ENCODE peak calls at places on chromosomes 3 and 15, in four cellular contexts. H is spleen; F is CD4-positive, alpha-beta memory T cell; Q is foreskin keratinocyte. E is an unnamed sample.
A peak's percentile ranks its signal among the peaks of the same experiment; 100 is the strongest.

GRCh38 chr3:149657458-149657795 is 398 bp downstream of the WWTR1 start:
- DNase-seq in H (peak; percentile 81), F (no peak), Q (peak; percentile 62), E (peak; percentile 14)

GRCh38 chr3:133938770-133939495 is 43.3 kb upstream of the RAB6B start:
- DNase-seq in H (peak; percentile 69), F (no peak), Q (peak; percentile 50), E (no peak)

GRCh38 chr15:100877551-100877950 is 2.1 kb upstream of the ALDH1A3 start:
- DNase-seq in H (no peak), F (no peak), Q (peak; percentile 60), E (no peak)

GRCh38 chr15:76576526-76577279 is 240.1 kb downstream of the ISL2 start:
- DNase-seq in H (no peak), F (no peak), Q (no peak), E (no peak)

GRCh38 chr3:52774901-52775864 is 2.2 kb upstream of the ITIH1 start:
- DNase-seq in H (no peak), F (no peak), Q (no peak), E (no peak)

GRCh38 chr15:59147666-59148065 is 42.7 kb downstream of the CCNB2 start:
- DNase-seq in H (no peak), F (no peak), Q (no peak), E (no peak)

GRCh38 chr3:66317750-66318366 is 97.1 kb downstream of the SLC25A26 start:
- DNase-seq in H (no peak), F (no peak), Q (no peak), E (no peak)

GRCh38 chr15:27993996-27994775 is 104.9 kb downstream of the OCA2 start:
- DNase-seq in H (no peak), F (no peak), Q (no peak), E (no peak)

GRCh38 chr15:55358471-55358870 is 39.4 kb downstream of the PIGB start:
- DNase-seq in H (no peak), F (no peak), Q (no peak), E (no peak)

GRCh38 chr3:181955566-181955965 is 243.8 kb downstream of the SOX2 start:
- DNase-seq in H (no peak), F (no peak), Q (no peak), E (no peak)

GRCh38 chr15:33292718-33293307 is 18.0 kb upstream of the RYR3 start:
- DNase-seq in H (no peak), F (no peak), Q (peak; percentile 41), E (no peak)

GRCh38 chr3:194265505-194265892 is 85.6 kb downstream of the CPN2 start:
- DNase-seq in H (peak; percentile 90), F (no peak), Q (no peak), E (no peak)

GRCh38 chr3:71389911-71390573 is 193.5 kb downstream of the FOXP1 start:
- DNase-seq in H (peak; percentile 78), F (peak; percentile 43), Q (no peak), E (no peak)

GRCh38 chr15:91055548-91056331 is 33.3 kb upstream of the VPS33B start:
- DNase-seq in H (no peak), F (no peak), Q (peak; percentile 68), E (no peak)

GRCh38 chr15:97867870-97868269 is 92.6 kb upstream of the ARRDC4 start:
- DNase-seq in H (no peak), F (no peak), Q (no peak), E (no peak)

DNA sequence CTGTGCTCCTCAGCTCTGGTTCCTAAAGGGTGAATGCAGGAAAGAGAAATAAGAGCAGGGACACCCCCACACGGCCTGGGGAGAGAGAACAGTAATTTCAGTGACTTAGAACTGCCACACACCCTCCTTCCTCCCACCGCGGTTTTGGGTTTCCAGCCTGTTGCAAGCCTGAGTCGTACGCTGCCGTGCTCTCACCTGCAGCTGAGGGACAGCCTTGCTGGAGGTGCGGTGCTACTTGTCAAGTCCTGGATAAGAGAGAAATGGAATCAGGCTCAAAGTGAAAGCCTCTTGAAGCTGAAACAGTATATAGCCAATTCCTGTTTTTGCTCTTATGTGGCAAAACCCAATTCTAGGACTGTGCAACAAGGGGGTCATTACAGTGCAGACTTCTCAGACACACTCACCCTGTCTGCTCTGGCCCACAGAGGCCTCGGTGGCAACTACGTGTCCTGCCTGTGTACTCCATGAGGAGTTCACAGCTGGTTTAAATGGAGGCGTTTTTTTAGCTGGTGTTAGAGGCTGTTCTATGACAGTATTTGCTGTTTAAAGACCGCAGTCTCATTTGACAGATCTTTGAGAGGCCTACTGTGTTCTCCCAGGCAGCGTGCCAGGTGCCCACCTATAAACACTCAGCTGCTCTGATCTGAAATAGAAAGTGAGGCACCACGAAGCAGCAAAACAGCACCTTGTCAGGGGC is 42.9 kb downstream of the TBC1D2B start:
- DNase-seq in H (peak; percentile 93), F (peak; percentile 92), Q (no peak), E (peak; percentile 79)
- H3K4me1 ChIP-seq in H (peaks cover 80% of the 10 kb centered on the region), F (peaks cover 91% of the 10 kb centered on the region), Q (peaks cover 3% of the 10 kb centered on the region), E (peaks cover 64% of the 10 kb centered on the region)

GRCh38 chr3:9400626-9401025 is 3.2 kb downstream of the SETD5 start:
- DNase-seq in H (no peak), F (no peak), Q (no peak), E (no peak)
- H3K4me1 ChIP-seq in H (peaks cover 81% of the 10 kb centered on the region), F (peaks cover 73% of the 10 kb centered on the region), Q (peaks cover 56% of the 10 kb centered on the region), E (peaks cover 66% of the 10 kb centered on the region)

GRCh38 chr3:13335062-13335461 is 85.1 kb downstream of the NUP210 start:
- DNase-seq in H (no peak), F (no peak), Q (no peak), E (no peak)

GRCh38 chr3:13332740-13333139 is 87.4 kb downstream of the NUP210 start:
- DNase-seq in H (no peak), F (no peak), Q (no peak), E (no peak)

GRCh38 chr3:13332158-13332557 is 88.0 kb downstream of the NUP210 start:
- DNase-seq in H (no peak), F (peak; percentile 7), Q (peak; percentile 18), E (no peak)

GRCh38 chr3:13335503-13335902 is 84.6 kb downstream of the NUP210 start:
- DNase-seq in H (no peak), F (no peak), Q (no peak), E (no peak)

GRCh38 chr3:13333236-13333897 is 86.8 kb downstream of the NUP210 start:
- DNase-seq in H (no peak), F (peak; percentile 27), Q (no peak), E (no peak)
- H3K4me1 ChIP-seq in H (peaks cover 23% of the 10 kb centered on the region), F (peaks cover 4% of the 10 kb centered on the region), Q (no peaks in the 10 kb centered on the region), E (peaks cover 5% of the 10 kb centered on the region)

GRCh38 chr15:67097424-67097823 is 32.0 kb downstream of the SMAD3 start:
- DNase-seq in H (no peak), F (no peak), Q (no peak), E (no peak)

GRCh38 chr15:67097893-67098740 is 32.7 kb downstream of the SMAD3 start:
- DNase-seq in H (no peak), F (peak; percentile 73), Q (no peak), E (no peak)

GRCh38 chr15:67095834-67096366 is 30.5 kb downstream of the SMAD3 start:
- DNase-seq in H (no peak), F (no peak), Q (no peak), E (no peak)

GRCh38 chr15:67098768-67099282 is 33.4 kb downstream of the SMAD3 start:
- DNase-seq in H (no peak), F (no peak), Q (no peak), E (no peak)

GRCh38 chr15:67096536-67097294 is 31.3 kb downstream of the SMAD3 start:
- DNase-seq in H (no peak), F (no peak), Q (no peak), E (no peak)
- H3K4me1 ChIP-seq in H (peaks cover 95% of the 10 kb centered on the region), F (peaks cover 99% of the 10 kb centered on the region), Q (peaks cover 61% of the 10 kb centered on the region), E (peaks cover 91% of the 10 kb centered on the region)

E was measured in CD8-positive, alpha-beta memory T cell.